ENCODE peak calls at places on chromosome 16, in five cellular contexts. One of them, this sample, is unnamed.

GRCh38 chr16:85553436-85554113 is 59.5 kb upstream of the GSE1 start:
- DNase-seq in A549: peak
- DNase-seq in H1: no peak
- DNase-seq in SK-N-SH: no peak
- DNase-seq in NB4: peak
- DNase-seq in this sample: peak

GRCh38 chr16:85403693-85404092 is 209.4 kb upstream of the GSE1 start:
- DNase-seq in A549: peak
- DNase-seq in H1: no peak
- DNase-seq in SK-N-SH: no peak
- DNase-seq in NB4: peak
- DNase-seq in this sample: peak

GRCh38 chr16:66426112-66427035 is 721 bp upstream of the BEAN1 start:
- DNase-seq in A549: no peak
- DNase-seq in H1: no peak
- DNase-seq in SK-N-SH: peak
- DNase-seq in NB4: no peak
- DNase-seq in this sample: no peak

GRCh38 chr16:8919934-8920465 is 37.8 kb downstream of the LITAFD start:
- DNase-seq in A549: no peak
- DNase-seq in H1: no peak
- DNase-seq in SK-N-SH: no peak
- DNase-seq in NB4: no peak
- DNase-seq in this sample: no peak

GRCh38 chr16:87131061-87131995 is 185.9 kb downstream of the C16orf95 start:
- DNase-seq in A549: no peak
- DNase-seq in H1: no peak
- DNase-seq in SK-N-SH: no peak
- DNase-seq in NB4: no peak
- DNase-seq in this sample: no peak

GRCh38 chr16:48487287-48487686 is 102.1 kb upstream of the SIAH1 start:
- DNase-seq in A549: no peak
- DNase-seq in H1: no peak
- DNase-seq in SK-N-SH: no peak
- DNase-seq in NB4: no peak
- DNase-seq in this sample: no peak

GRCh38 chr16:51133130-51133529 is 17.9 kb downstream of the SALL1 start:
- DNase-seq in A549: no peak
- DNase-seq in H1: no peak
- DNase-seq in SK-N-SH: no peak
- DNase-seq in NB4: no peak
- DNase-seq in this sample: peak

GRCh38 chr16:57235128-57236092 is 9.6 kb upstream of the ARL2BP start:
- DNase-seq in A549: no peak
- DNase-seq in H1: no peak
- DNase-seq in SK-N-SH: no peak
- DNase-seq in NB4: peak
- DNase-seq in this sample: no peak

GRCh38 chr16:57265850-57266530 is 18.5 kb downstream of the PLLP start:
- DNase-seq in A549: no peak
- DNase-seq in H1: no peak
- DNase-seq in SK-N-SH: peak
- DNase-seq in NB4: no peak
- DNase-seq in this sample: no peak

GRCh38 chr16:3058173-3059030 is 7.0 kb upstream of the IL32 start:
- DNase-seq in A549: peak
- DNase-seq in H1: no peak
- DNase-seq in SK-N-SH: peak
- DNase-seq in NB4: peak
- DNase-seq in this sample: peak

GRCh38 chr16:88558457-88559442 is 11.5 kb upstream of the ZC3H18 start:
- DNase-seq in A549: peak
- DNase-seq in H1: no peak
- DNase-seq in SK-N-SH: peak
- DNase-seq in NB4: peak
- DNase-seq in this sample: peak

GRCh38 chr16:88453621-88454314 is 688 bp downstream of the ZFPM1 start:
- DNase-seq in A549: no peak
- DNase-seq in H1: no peak
- DNase-seq in SK-N-SH: peak
- DNase-seq in NB4: peak
- DNase-seq in this sample: no peak

GRCh38 chr16:63612462-63613227 is 1509.2 kb downstream of the CDH11 start:
- DNase-seq in A549: no peak
- DNase-seq in H1: no peak
- DNase-seq in SK-N-SH: no peak
- DNase-seq in NB4: no peak
- DNase-seq in this sample: no peak

GRCh38 chr16:11085025-11085485 is 140.7 kb downstream of the CLEC16A start:
- DNase-seq in A549: no peak
- DNase-seq in H1: no peak
- DNase-seq in SK-N-SH: peak
- DNase-seq in NB4: no peak
- DNase-seq in this sample: no peak

GRCh38 chr16:11650641-11651591 is 17.3 kb upstream of the SNN start:
- DNase-seq in A549: no peak
- DNase-seq in H1: no peak
- DNase-seq in SK-N-SH: no peak
- DNase-seq in NB4: no peak
- DNase-seq in this sample: no peak

GRCh38 chr16:28321700-28322411 is 29.5 kb downstream of the SBK1 start:
- DNase-seq in A549: peak
- DNase-seq in H1: no peak
- DNase-seq in SK-N-SH: peak
- DNase-seq in NB4: peak
- DNase-seq in this sample: peak

GRCh38 chr16:17379121-17379571 is 91.6 kb downstream of the XYLT1 start:
- DNase-seq in A549: no peak
- DNase-seq in H1: no peak
- DNase-seq in SK-N-SH: peak
- DNase-seq in NB4: no peak
- DNase-seq in this sample: no peak

GRCh38 chr16:49026566-49026965 is 255.1 kb downstream of the CBLN1 start:
- DNase-seq in A549: no peak
- DNase-seq in H1: no peak
- DNase-seq in SK-N-SH: no peak
- DNase-seq in NB4: no peak
- DNase-seq in this sample: no peak

GRCh38 chr16:27238016-27238587 is 30.5 kb downstream of the NSMCE1 start:
- DNase-seq in A549: no peak
- DNase-seq in H1: no peak
- DNase-seq in SK-N-SH: no peak
- DNase-seq in NB4: peak
- DNase-seq in this sample: no peak

GRCh38 chr16:3519581-3519980 is 18.8 kb downstream of the CLUAP1 start:
- DNase-seq in A549: peak
- DNase-seq in H1: no peak
- DNase-seq in SK-N-SH: no peak
- DNase-seq in NB4: no peak
- DNase-seq in this sample: no peak

GRCh38 chr16:6020162-6020980 is 922.8 kb upstream of the EEF2KMT start:
- DNase-seq in A549: no peak
- DNase-seq in H1: no peak
- DNase-seq in SK-N-SH: peak
- DNase-seq in NB4: no peak
- DNase-seq in this sample: no peak

GRCh38 chr16:19559242-19559910 is 3.9 kb downstream of the VPS35L start:
- DNase-seq in A549: peak
- DNase-seq in H1: no peak
- DNase-seq in SK-N-SH: peak
- DNase-seq in NB4: peak
- DNase-seq in this sample: no peak

GRCh38 chr16:49834496-49835009 is 21.4 kb downstream of the ZNF423 start:
- DNase-seq in A549: no peak
- DNase-seq in H1: no peak
- DNase-seq in SK-N-SH: peak
- DNase-seq in NB4: no peak
- DNase-seq in this sample: peak

GRCh38 chr16:85210423-85211169 is 98.3 kb upstream of the CIBAR2 start:
- DNase-seq in A549: peak
- DNase-seq in H1: no peak
- DNase-seq in SK-N-SH: no peak
- DNase-seq in NB4: no peak
- DNase-seq in this sample: no peak

GRCh38 chr16:76500006-76500405 is 222.8 kb downstream of the CNTNAP4 start:
- DNase-seq in A549: no peak
- DNase-seq in H1: no peak
- DNase-seq in SK-N-SH: no peak
- DNase-seq in NB4: no peak
- DNase-seq in this sample: no peak

GRCh38 chr16:73095885-73096341 is 48.0 kb upstream of the ZFHX3 start:
- DNase-seq in A549: peak
- DNase-seq in H1: no peak
- DNase-seq in SK-N-SH: peak
- DNase-seq in NB4: no peak
- DNase-seq in this sample: peak

GRCh38 chr16:71681360-71681759 is 43.1 kb downstream of the PHLPP2 start:
- DNase-seq in A549: peak
- DNase-seq in H1: no peak
- DNase-seq in SK-N-SH: no peak
- DNase-seq in NB4: no peak
- DNase-seq in this sample: no peak

GRCh38 chr16:48378836-48379235 is 6.4 kb downstream of the SIAH1 start:
- DNase-seq in A549: no peak
- DNase-seq in H1: no peak
- DNase-seq in SK-N-SH: no peak
- DNase-seq in NB4: peak
- DNase-seq in this sample: no peak

GRCh38 chr16:84240455-84240854 is 643 bp upstream of the KCNG4 start:
- DNase-seq in A549: no peak
- DNase-seq in H1: no peak
- DNase-seq in SK-N-SH: no peak
- DNase-seq in NB4: no peak
- DNase-seq in this sample: no peak

GRCh38 chr16:57264950-57265371 is 19.5 kb downstream of the PLLP start:
- DNase-seq in A549: no peak
- DNase-seq in H1: no peak
- DNase-seq in SK-N-SH: peak
- DNase-seq in NB4: no peak
- DNase-seq in this sample: no peak

GRCh38 chr16:84093879-84094270 is 22.9 kb downstream of the MBTPS1 start:
- DNase-seq in A549: no peak
- DNase-seq in H1: no peak
- DNase-seq in SK-N-SH: no peak
- DNase-seq in NB4: no peak
- DNase-seq in this sample: no peak

GRCh38 chr16:81261049-81261648 is 22.7 kb downstream of the BCO1 start:
- DNase-seq in A549: peak
- DNase-seq in H1: no peak
- DNase-seq in SK-N-SH: peak
- DNase-seq in NB4: peak
- DNase-seq in this sample: peak

GRCh38 chr16:66717112-66717675 is 20.7 kb upstream of the CMTM4 start:
- DNase-seq in A549: peak
- DNase-seq in H1: no peak
- DNase-seq in SK-N-SH: peak
- DNase-seq in NB4: peak
- DNase-seq in this sample: peak

GRCh38 chr16:27369806-27370205 is 32.2 kb upstream of the IL21R start:
- DNase-seq in A549: no peak
- DNase-seq in H1: no peak
- DNase-seq in SK-N-SH: no peak
- DNase-seq in NB4: no peak
- DNase-seq in this sample: no peak

GRCh38 chr16:1781758-1782407 is 488 bp downstream of the SPSB3 start:
- DNase-seq in A549: no peak
- DNase-seq in H1: no peak
- DNase-seq in SK-N-SH: peak
- DNase-seq in NB4: peak
- DNase-seq in this sample: peak
- TF ChIP-seq MAX in A549: peak
- TF ChIP-seq MAX in H1: no peak
- TF ChIP-seq MAX in SK-N-SH: no peak
- TF ChIP-seq MAX in NB4: no peak
- TF ChIP-seq MAX in this sample: no peak

DNA sequence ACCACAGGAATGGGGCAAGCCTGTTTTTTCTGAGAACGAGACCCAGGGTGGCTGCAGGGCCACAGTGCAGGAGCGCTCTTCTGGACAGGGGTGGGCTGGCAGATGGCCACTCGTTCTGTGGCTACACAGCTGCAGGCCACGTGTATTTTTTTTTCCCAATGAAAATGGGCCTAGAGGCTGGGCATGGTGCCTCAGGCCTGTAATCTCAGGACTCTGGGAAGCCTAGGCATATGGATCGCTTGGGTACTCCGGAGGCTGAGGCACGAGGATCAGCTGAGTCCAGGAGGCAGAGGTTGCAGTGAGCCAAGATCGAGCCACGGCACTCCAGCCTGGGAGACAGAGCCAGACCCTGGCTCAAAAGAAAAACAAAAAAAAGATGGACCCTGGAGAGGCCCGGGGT is 6.8 kb downstream of the UNKL start:
- DNase-seq in A549: no peak
- DNase-seq in H1: no peak
- DNase-seq in SK-N-SH: peak
- DNase-seq in NB4: no peak
- DNase-seq in this sample: no peak
- TF ChIP-seq MAX in A549: no peak
- TF ChIP-seq MAX in H1: no peak
- TF ChIP-seq MAX in SK-N-SH: no peak
- TF ChIP-seq MAX in NB4: no peak
- TF ChIP-seq MAX in this sample: no peak

DNA sequence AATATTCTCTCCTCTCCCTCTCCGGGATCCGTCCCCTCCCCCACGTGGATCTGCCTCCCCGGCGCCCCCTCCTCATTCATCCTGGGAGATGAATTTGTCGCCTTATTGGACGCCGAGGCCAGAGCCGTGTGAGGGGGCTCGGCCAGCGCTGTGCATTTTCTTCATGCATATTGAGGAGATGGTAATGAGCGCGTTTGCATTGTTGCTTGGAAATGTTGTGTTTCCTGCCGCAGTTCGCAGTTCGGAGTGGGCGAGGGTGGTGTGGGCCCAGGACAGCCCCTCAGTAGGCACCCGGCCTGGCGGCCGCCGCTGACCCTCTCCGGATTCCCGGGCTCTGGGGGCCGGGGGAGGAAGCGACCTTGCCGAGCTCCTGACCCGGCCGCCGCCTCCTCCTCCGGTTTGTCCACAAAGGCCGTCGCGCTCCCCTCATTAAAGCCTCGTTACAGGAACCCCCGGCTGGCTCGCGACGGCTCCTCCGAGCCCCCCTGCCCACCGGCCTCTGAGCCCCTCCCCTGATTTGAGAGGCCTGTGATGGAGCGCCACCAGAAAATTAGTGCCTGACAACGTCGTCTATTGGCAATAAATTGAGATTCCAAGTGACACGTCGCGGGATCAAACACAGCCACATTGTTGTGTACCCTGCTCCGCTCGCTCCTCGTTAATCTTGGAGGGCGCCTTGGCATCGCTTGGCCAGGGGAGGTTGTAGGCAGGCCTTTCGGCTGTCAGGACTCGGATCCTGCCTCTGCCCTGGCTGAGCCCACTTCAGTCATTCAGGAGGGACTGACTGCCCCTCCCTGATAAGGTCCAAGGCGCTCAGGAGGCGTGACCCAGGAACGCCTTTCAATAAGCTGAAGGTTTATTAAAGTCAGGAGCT is 4.8 kb upstream of the IRX3 start:
- DNase-seq in A549: no peak
- DNase-seq in H1: no peak
- DNase-seq in SK-N-SH: no peak
- DNase-seq in NB4: no peak
- DNase-seq in this sample: peak
- TF ChIP-seq MAX in A549: no peak
- TF ChIP-seq MAX in H1: no peak
- TF ChIP-seq MAX in SK-N-SH: no peak
- TF ChIP-seq MAX in NB4: no peak
- TF ChIP-seq MAX in this sample: no peak

GRCh38 chr16:23608194-23608593 is 12.1 kb upstream of the NDUFAB1 start:
- DNase-seq in A549: peak
- DNase-seq in H1: no peak
- DNase-seq in SK-N-SH: no peak
- DNase-seq in NB4: no peak
- DNase-seq in this sample: no peak
- TF ChIP-seq MAX in A549: no peak
- TF ChIP-seq MAX in H1: no peak
- TF ChIP-seq MAX in SK-N-SH: no peak
- TF ChIP-seq MAX in NB4: no peak
- TF ChIP-seq MAX in this sample: no peak

This sample was measured in WTC11.